ENCODE peak calls at places on chromosomes 16 and 17, in five cellular contexts. I is esophagus squamous epithelium, P is HCT116, S is body of pancreas, T is stomach. W is an unnamed sample.

GRCh38 chr16:50774405-50774804 is 32.5 kb downstream of the CYLD start:
- DNase-seq in I (no peak), P (no peak), S (no peak), T (no peak), W (no peak)

GRCh38 chr17:59769891-59770290 is 62.4 kb downstream of the VMP1 start:
- DNase-seq in I (no peak), P (no peak), S (no peak), T (no peak), W (peak; percentile 89)

GRCh38 chr16:75246504-75247205 is 4.8 kb downstream of the BCAR1 start:
- DNase-seq in I (no peak), P (no peak), S (no peak), T (no peak), W (no peak)

GRCh38 chr17:74362811-74363498 is 1.3 kb upstream of the BTBD17 start:
- DNase-seq in I (no peak), P (no peak), S (no peak), T (no peak), W (no peak)

GRCh38 chr17:8159032-8159400 is 3.7 kb downstream of the VAMP2 start:
- DNase-seq in I (no peak), P (no peak), S (no peak), T (no peak), W (no peak)

GRCh38 chr17:78974635-78975591 is 4.8 kb downstream of the LGALS3BP start:
- DNase-seq in I (no peak), P (peak; percentile 67), S (peak; percentile 86), T (peak; percentile 73), W (peak; percentile 70)

GRCh38 chr16:29314292-29314934 is 92.1 kb downstream of the NPIPB11 start:
- DNase-seq in I (no peak), P (no peak), S (no peak), T (no peak), W (no peak)

GRCh38 chr17:73703216-73703615 is 59.0 kb upstream of the SDK2 start:
- DNase-seq in I (no peak), P (no peak), S (no peak), T (no peak), W (no peak)

DNA sequence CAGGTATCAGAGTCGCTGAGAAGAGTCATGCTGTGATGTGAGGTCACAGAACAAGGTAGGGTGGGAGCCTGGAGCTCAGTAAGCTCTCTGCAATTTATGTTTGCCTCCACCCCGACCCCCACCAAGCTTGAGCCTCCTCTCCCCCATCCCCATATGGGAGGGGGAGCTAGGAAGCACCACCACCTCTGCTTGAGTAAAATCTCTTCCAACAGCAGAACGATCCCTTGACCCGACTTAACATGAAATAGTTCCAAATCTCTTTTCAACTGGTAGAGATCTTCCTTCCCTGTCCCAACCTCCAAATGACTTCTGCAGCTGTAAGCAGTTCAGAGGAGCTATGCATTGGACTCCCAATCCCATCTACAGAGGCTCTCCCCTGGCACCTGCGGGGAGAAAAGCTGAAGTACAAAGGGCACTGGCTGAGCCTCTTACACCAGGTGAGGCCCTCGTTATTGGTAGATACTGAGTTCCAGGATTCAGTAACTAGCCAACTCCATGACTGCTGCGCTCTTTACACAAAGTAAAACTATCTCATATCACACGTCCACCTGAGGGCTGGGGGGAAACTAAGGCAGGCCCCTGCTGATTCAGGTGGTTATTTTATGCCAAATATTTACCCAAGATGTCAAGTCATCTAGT is 3.4 kb downstream of the ACTG1 start:
- DNase-seq in I (no peak), P (no peak), S (no peak), T (no peak), W (peak; percentile 29)
- TF ChIP-seq POLR2A in I (no peak), P (no peak), S (peak; percentile 26), T (no peak), W (peak; percentile 10)

GRCh38 chr17:77396610-77397009 is 255.8 kb downstream of the SEC14L1 start:
- DNase-seq in I (no peak), P (no peak), S (no peak), T (no peak), W (no peak)

GRCh38 chr17:77393867-77394539 is 253.2 kb downstream of the SEC14L1 start:
- DNase-seq in I (no peak), P (no peak), S (no peak), T (no peak), W (no peak)

GRCh38 chr17:77394540-77395295 is 253.9 kb downstream of the SEC14L1 start:
- DNase-seq in I (no peak), P (peak; percentile 19), S (peak; percentile 89), T (peak; percentile 85), W (no peak)

GRCh38 chr17:77393274-77393600 is 252.5 kb downstream of the SEC14L1 start:
- DNase-seq in I (no peak), P (no peak), S (no peak), T (no peak), W (no peak)

GRCh38 chr17:77395609-77396008 is 254.8 kb downstream of the SEC14L1 start:
- DNase-seq in I (no peak), P (no peak), S (no peak), T (no peak), W (no peak)
- TF ChIP-seq POLR2A in I (no peak), P (no peak), S (no peak), T (no peak), W (no peak)

DNA sequence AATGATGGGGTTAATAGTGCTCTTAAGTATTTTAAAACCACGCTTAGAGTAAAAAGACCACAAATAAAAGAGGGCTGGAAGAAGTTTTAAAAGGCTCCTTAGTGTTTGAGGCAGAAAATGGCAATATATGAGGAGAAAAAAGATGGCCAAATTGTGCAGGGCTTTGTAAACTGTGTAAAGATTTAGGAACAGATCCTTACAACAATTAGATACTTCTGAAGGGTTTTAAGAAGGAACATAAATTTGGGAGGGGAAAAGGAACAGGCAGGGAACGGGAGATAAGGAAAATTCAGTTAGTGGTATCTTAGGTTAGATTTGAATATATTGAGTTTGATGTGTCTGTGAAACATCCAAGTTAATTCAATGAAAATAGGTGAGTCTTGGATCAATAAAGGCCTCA is 12.7 kb downstream of the CDC27 start:
- DNase-seq in I (no peak), P (no peak), S (no peak), T (no peak), W (no peak)
- TF ChIP-seq POLR2A in I (no peak), P (no peak), S (no peak), T (no peak), W (no peak)

GRCh38 chr17:16440814-16441629 is 25.7 kb downstream of the TRPV2 start:
- DNase-seq in I (no peak), P (no peak), S (no peak), T (no peak), W (no peak)
- TF ChIP-seq POLR2A in I (no peak), P (no peak), S (no peak), T (no peak), W (peak; percentile 74)